ENCODE peak calls at places on chromosomes 5 and 9, in five cellular contexts. J, H, A, S and C are unnamed samples.

GRCh38 chr9:109791747-109792146 is 11.7 kb downstream of the PALM2AKAP2 start:
- DNase-seq in S (no peak), A (no peak), J (no peak), H (no peak), C (no peak)

GRCh38 chr5:87074934-87075541 is 192.6 kb upstream of the RASA1 start:
- DNase-seq in H (no peak), J (no peak), A (no peak), S (peak), C (no peak)

GRCh38 chr9:136171009-136171800 is 33.7 kb downstream of the LHX3 start:
- DNase-seq in H (peak), S (peak), A (no peak), J (no peak), C (no peak)

GRCh38 chr9:123093141-123093540 is 59.7 kb downstream of the GPR21 start:
- DNase-seq in A (no peak), J (no peak), S (no peak), H (no peak), C (no peak)

GRCh38 chr9:121622842-121623203 is 28.6 kb upstream of the DAB2IP start:
- DNase-seq in S (no peak), H (no peak), A (no peak), J (no peak), C (no peak)

GRCh38 chr9:112059145-112059979 is 115.7 kb downstream of the SUSD1 start:
- DNase-seq in H (no peak), J (no peak), S (peak), A (no peak), C (peak)

GRCh38 chr5:140346348-140347221 is at the start of gene HBEGF:
- DNase-seq in H (peak), S (peak), J (peak), A (no peak), C (peak)

GRCh38 chr9:137311171-137311970 is 9.3 kb upstream of the NRARP start:
- DNase-seq in J (peak), H (no peak), S (no peak), A (no peak), C (no peak)

GRCh38 chr5:163757344-163757743 is 251.9 kb downstream of the MAT2B start:
- DNase-seq in J (no peak), S (no peak), H (no peak), A (no peak), C (no peak)

GRCh38 chr5:33235824-33236223 is 204.9 kb upstream of the TARS1 start:
- DNase-seq in J (no peak), A (no peak), S (peak), H (no peak), C (no peak)

GRCh38 chr9:135108801-135109500 is 21.5 kb downstream of the OLFM1 start:
- DNase-seq in H (no peak), J (no peak), A (no peak), S (no peak), C (no peak)

GRCh38 chr9:2745560-2746380 is 28.5 kb downstream of the KCNV2 start:
- DNase-seq in A (no peak), S (no peak), H (no peak), J (no peak), C (no peak)

GRCh38 chr5:14598225-14598624 is 16.6 kb downstream of the OTULINL start:
- DNase-seq in A (no peak), J (no peak), H (no peak), S (peak), C (no peak)

GRCh38 chr5:132254321-132254977 is 3.0 kb upstream of the PDLIM4 start:
- DNase-seq in A (no peak), J (peak), H (no peak), S (no peak), C (no peak)

GRCh38 chr9:76773051-76773450 is 8.8 kb downstream of the PCA3 start:
- DNase-seq in H (no peak), J (no peak), A (no peak), S (no peak), C (no peak)

GRCh38 chr9:3879315-3879714 is 353.5 kb upstream of the RFX3 start:
- DNase-seq in H (no peak), S (no peak), J (no peak), A (no peak), C (no peak)

GRCh38 chr5:111927191-111927590 is 170.2 kb upstream of the NREP start:
- DNase-seq in H (no peak), A (no peak), J (no peak), S (no peak), C (no peak)

GRCh38 chr9:89781838-89782237 is 177.0 kb downstream of the GADD45G start:
- DNase-seq in S (peak), H (no peak), J (no peak), A (peak), C (peak)

GRCh38 chr9:128420651-128421473 is at the start of gene CERCAM:
- DNase-seq in J (peak), A (no peak), H (peak), S (peak), C (peak)

GRCh38 chr5:1386274-1386717 is 41.4 kb upstream of the CLPTM1L start:
- DNase-seq in J (no peak), A (peak), S (peak), H (peak), C (peak)

GRCh38 chr9:109699019-109699418 is 81.0 kb upstream of the PALM2AKAP2 start:
- DNase-seq in J (no peak), S (no peak), H (no peak), A (no peak), C (no peak)

GRCh38 chr5:121870489-121870888 is 18.8 kb downstream of the FTMT start:
- DNase-seq in S (no peak), H (no peak), A (no peak), J (no peak), C (no peak)

GRCh38 chr9:33159058-33159759 is 7.9 kb downstream of the B4GALT1 start:
- DNase-seq in J (peak), S (peak), A (no peak), H (no peak), C (no peak)

GRCh38 chr9:92438900-92439526 is 14.7 kb upstream of the OMD start:
- DNase-seq in H (no peak), A (no peak), J (no peak), S (no peak), C (no peak)